ENCODE peak calls at places on chromosome 13, in nine cellular contexts. E is NCI-H345; H is NCI-H1105; M is ELR; U is Calu3; R is NAMALWA; O is activated T-cell treated with anti-CD3 and anti-CD28 coated beads, Interleukin-2, amount 50 U/mL, for 48 hours; T is neural progenitor cell; I is small intestine. K is an unnamed sample.

GRCh38 chr13:97234742-97235141 is 12.6 kb downstream of the MBNL2 start:
- DNase-seq in I (peak; percentile 91), H (no peak), R (no peak), U (no peak), M (no peak), E (no peak), O (no peak), T (no peak), K (no peak)

GRCh38 chr13:33639158-33639557 is 178.8 kb upstream of the RFC3 start:
- DNase-seq in O (no peak), I (peak; percentile 52), T (no peak), U (no peak), M (no peak), R (no peak), H (no peak), E (no peak), K (no peak)

GRCh38 chr13:95403349-95404140 is 102.3 kb upstream of the ABCC4 start:
- DNase-seq in U (no peak), E (no peak), R (no peak), H (no peak), I (no peak), O (peak; percentile 30), T (peak; percentile 84), M (peak; percentile 17), K (no peak)

GRCh38 chr13:112159575-112160547 is 92.9 kb downstream of the SOX1 start:
- DNase-seq in M (no peak), O (no peak), H (no peak), E (no peak), U (no peak), I (peak; percentile 65), T (no peak), R (no peak), K (no peak)

GRCh38 chr13:41547253-41548000 is 90.1 kb downstream of the RGCC start:
- DNase-seq in U (no peak), M (no peak), I (no peak), E (no peak), O (no peak), H (no peak), T (no peak), R (no peak), K (peak; percentile 92)

GRCh38 chr13:101673360-101674105 is 221.1 kb downstream of the ITGBL1 start:
- DNase-seq in O (no peak), I (no peak), U (no peak), M (peak; percentile 16), T (no peak), R (no peak), H (no peak), E (no peak), K (no peak)

GRCh38 chr13:24172071-24172470 is 11.6 kb downstream of the SPATA13 start:
- DNase-seq in M (no peak), R (no peak), U (no peak), O (no peak), I (no peak), T (no peak), H (no peak), E (no peak), K (no peak)

GRCh38 chr13:97339019-97339988 is 94.7 kb upstream of the RAP2A start:
- DNase-seq in I (peak; percentile 34), H (no peak), M (peak; percentile 88), T (no peak), R (peak; percentile 40), O (no peak), E (no peak), U (peak; percentile 3), K (no peak)

GRCh38 chr13:36347826-36348225 is 1.6 kb upstream of the SPART start:
- DNase-seq in H (no peak), R (no peak), T (no peak), E (no peak), O (no peak), I (no peak), M (no peak), U (no peak), K (no peak)

GRCh38 chr13:85266331-85266730 is 532.9 kb downstream of the SLITRK6 start:
- DNase-seq in I (no peak), E (peak; percentile 5), T (no peak), R (no peak), O (no peak), U (no peak), M (peak; percentile 46), H (no peak), K (no peak)

GRCh38 chr13:23161176-23161825 is 19.5 kb upstream of the SGCG start:
- DNase-seq in O (no peak), E (no peak), U (no peak), R (no peak), H (no peak), M (no peak), I (no peak), T (no peak), K (no peak)

GRCh38 chr13:49802410-49802809 is 9.9 kb upstream of the KPNA3 start:
- DNase-seq in I (no peak), T (no peak), E (no peak), O (no peak), R (no peak), U (no peak), M (no peak), H (no peak), K (no peak)

GRCh38 chr13:23715092-23715761 is 145.0 kb downstream of the TNFRSF19 start:
- DNase-seq in M (no peak), T (no peak), H (no peak), I (no peak), E (no peak), U (no peak), R (no peak), O (no peak), K (peak; percentile 80)

GRCh38 chr13:73216381-73216831 is 157.6 kb downstream of the KLF5 start:
- DNase-seq in H (no peak), O (no peak), T (no peak), U (no peak), E (no peak), I (peak; percentile 88), R (no peak), M (no peak), K (no peak)

GRCh38 chr13:20101467-20102316 is 59.2 kb downstream of the GJA3 start:
- DNase-seq in U (no peak), H (no peak), T (no peak), E (no peak), O (no peak), R (no peak), I (no peak), M (no peak), K (no peak)

GRCh38 chr13:49444517-49445395 is 682 bp downstream of the SETDB2 start:
- DNase-seq in O (peak; percentile 46), R (peak; percentile 91), T (peak; percentile 57), U (peak; percentile 2), H (no peak), E (no peak), I (peak; percentile 74), M (peak; percentile 88), K (no peak)

GRCh38 chr13:30705672-30706071 is 29.7 kb upstream of the ALOX5AP start:
- DNase-seq in U (peak; percentile 17), E (no peak), H (no peak), M (no peak), R (no peak), O (no peak), I (no peak), T (no peak), K (no peak)

GRCh38 chr13:98504371-98504963 is 72.4 kb downstream of the STK24 start:
- DNase-seq in U (no peak), M (no peak), I (no peak), R (no peak), H (no peak), T (no peak), O (peak; percentile 46), E (no peak), K (no peak)

GRCh38 chr13:32638739-32639138 is 52.5 kb downstream of the PDS5B start:
- DNase-seq in R (no peak), U (no peak), E (no peak), O (peak; percentile 31), T (no peak), H (no peak), I (no peak), M (no peak), K (no peak)

GRCh38 chr13:41563501-41564001 is 106.2 kb downstream of the RGCC start:
- DNase-seq in M (peak; percentile 37), O (no peak), T (no peak), R (no peak), I (peak; percentile 13), H (no peak), U (no peak), E (no peak), K (no peak)

GRCh38 chr13:108176685-108177274 is 38.6 kb downstream of the LIG4 start:
- DNase-seq in M (peak; percentile 45), E (no peak), R (peak; percentile 82), H (no peak), U (peak; percentile 3), O (peak; percentile 66), I (peak; percentile 23), T (peak; percentile 33), K (peak; percentile 22)

K was measured in posterior cingulate gyrus.